ENCODE peak calls at places on chromosomes 6 and 20, in four cellular contexts. J, D, Z and O are unnamed samples.

GRCh38 chr6:150695652-150696051 is 96.0 kb downstream of the PLEKHG1 start:
- DNase-seq in D (no peak), Z (no peak), J (no peak), O (no peak)

GRCh38 chr6:19210849-19211590 is 626.1 kb upstream of the ID4 start:
- DNase-seq in J (peak; percentile 62), D (no peak), Z (peak; percentile 15), O (peak; percentile 75)

GRCh38 chr6:82963527-82963926 is 102.1 kb downstream of the UBE3D start:
- DNase-seq in J (peak; percentile 11), D (no peak), Z (no peak), O (no peak)

GRCh38 chr6:156359912-156360311 is 417.3 kb upstream of the ARID1B start:
- DNase-seq in J (peak; percentile 52), D (no peak), Z (peak; percentile 25), O (peak; percentile 81)

GRCh38 chr20:25039697-25040437 is 18.1 kb downstream of the ACSS1 start:
- DNase-seq in D (peak; percentile 44), J (no peak), Z (no peak), O (no peak)

GRCh38 chr6:7479801-7480266 is 61.6 kb upstream of the DSP start:
- DNase-seq in J (no peak), Z (no peak), D (peak; percentile 55), O (no peak)

GRCh38 chr6:97850458-97851218 is 567.6 kb upstream of the MMS22L start:
- DNase-seq in Z (no peak), J (no peak), D (no peak), O (no peak)

GRCh38 chr6:132357120-132357519 is 44.2 kb downstream of the MOXD1 start:
- DNase-seq in Z (no peak), D (peak; percentile 66), J (no peak), O (no peak)

GRCh38 chr20:46875059-46875458 is 19.6 kb upstream of the EYA2 start:
- DNase-seq in Z (no peak), J (peak; percentile 59), D (no peak), O (no peak)

GRCh38 chr20:49185071-49185757 is 2.9 kb downstream of the STAU1 start:
- DNase-seq in Z (no peak), D (no peak), J (no peak), O (no peak)

GRCh38 chr20:38728237-38728761 is 4.0 kb downstream of the SLC32A1 start:
- DNase-seq in Z (no peak), J (peak; percentile 54), D (no peak), O (peak; percentile 66)
- H3K4ac ChIP-seq in Z (no peak overlapping the region), J (no peak overlapping the region), D (no peak overlapping the region), O (no peak overlapping the region)

GRCh38 chr6:168530653-168531071 is 89.7 kb downstream of the SMOC2 start:
- DNase-seq in D (no peak), Z (no peak), J (no peak), O (no peak)

GRCh38 chr6:168527451-168528210 is 86.6 kb downstream of the SMOC2 start:
- DNase-seq in J (no peak), D (no peak), Z (no peak), O (no peak)

GRCh38 chr6:168529214-168529613 is 88.2 kb downstream of the SMOC2 start:
- DNase-seq in J (no peak), D (no peak), Z (no peak), O (no peak)

GRCh38 chr6:168526841-168527281 is 85.9 kb downstream of the SMOC2 start:
- DNase-seq in J (no peak), Z (no peak), D (no peak), O (no peak)

GRCh38 chr6:168528457-168529095 is 87.6 kb downstream of the SMOC2 start:
- DNase-seq in Z (no peak), D (no peak), J (no peak), O (no peak)
- H4K5ac ChIP-seq in Z (no peak overlapping the region), D (no peak overlapping the region), J (no peak overlapping the region), O (no peak overlapping the region)

DNA sequence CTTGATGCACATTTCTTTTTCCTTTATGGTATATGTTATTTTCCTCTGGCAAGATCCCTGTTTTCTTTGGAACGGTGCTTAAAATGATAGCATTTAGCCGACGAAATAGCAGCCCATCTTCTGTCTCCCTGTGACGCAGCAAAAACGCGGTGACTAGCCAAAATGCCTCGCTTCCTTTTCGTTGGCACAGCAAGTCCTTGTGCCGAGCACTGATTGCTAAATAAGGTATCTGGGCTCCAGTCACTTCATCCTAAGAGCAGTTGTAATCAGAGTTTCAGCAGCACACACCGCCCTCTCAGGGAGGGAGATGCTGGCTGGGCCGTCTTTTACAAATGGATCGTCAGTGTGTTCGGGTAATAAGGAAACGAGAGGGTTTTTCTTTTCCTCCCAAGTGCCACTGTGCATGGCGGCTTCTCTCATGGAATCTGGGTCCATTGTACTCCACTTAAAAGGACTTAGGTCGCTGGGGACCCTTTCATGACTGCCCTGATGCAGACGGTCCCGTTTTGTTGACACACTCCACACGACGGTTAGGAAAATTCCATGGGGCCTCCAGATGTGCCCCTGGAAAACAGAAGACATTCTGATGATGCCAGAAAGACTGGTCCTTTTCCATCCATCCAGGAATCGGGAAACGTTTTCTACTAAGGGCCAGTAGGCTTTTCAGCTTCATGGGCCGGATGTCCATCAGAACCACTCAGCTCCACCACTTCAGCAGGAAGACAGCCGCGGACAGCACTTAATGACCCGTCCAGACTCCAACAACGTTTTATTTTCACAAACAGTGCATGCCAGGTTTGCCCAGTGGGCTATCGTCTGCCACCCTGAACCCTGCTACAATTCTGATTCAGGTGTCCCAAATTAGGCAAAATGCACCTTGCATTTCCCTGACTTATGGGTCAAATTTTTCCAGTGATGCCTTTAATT is 185.5 kb downstream of the CDH4 start:
- DNase-seq in D (peak; percentile 90), Z (no peak), J (peak; percentile 87), O (peak; percentile 59)
- H3K4ac ChIP-seq in D (peak overlapping the region; percentile 74), Z (peak overlapping the region; percentile 98), J (peak overlapping the region; percentile 99), O (peak overlapping the region; percentile 75)

GRCh38 chr20:18390201-18390600 is 76.6 kb downstream of the DZANK1 start:
- DNase-seq in Z (no peak), J (no peak), D (no peak), O (no peak)

GRCh38 chr20:18394363-18394762 is 72.5 kb downstream of the DZANK1 start:
- DNase-seq in D (no peak), Z (no peak), J (peak; percentile 50), O (peak; percentile 64)

GRCh38 chr20:18395544-18395943 is 71.3 kb downstream of the DZANK1 start:
- DNase-seq in D (no peak), J (no peak), Z (no peak), O (no peak)

GRCh38 chr20:18388860-18389259 is 78.0 kb downstream of the DZANK1 start:
- DNase-seq in Z (no peak), D (peak; percentile 77), J (no peak), O (no peak)

GRCh38 chr20:18391686-18392085 is 75.1 kb downstream of the DZANK1 start:
- DNase-seq in J (peak; percentile 65), Z (no peak), D (no peak), O (no peak)
- H4K5ac ChIP-seq in J (no peak overlapping the region), Z (no peak overlapping the region), D (no peak overlapping the region), O (no peak overlapping the region)

GRCh38 chr6:139270249-139270648 is 21.5 kb downstream of the TXLNB start:
- DNase-seq in Z (no peak), J (no peak), D (no peak), O (no peak)

GRCh38 chr6:139265512-139266190 is 26.1 kb downstream of the TXLNB start:
- DNase-seq in J (no peak), Z (no peak), D (no peak), O (no peak)

DNA sequence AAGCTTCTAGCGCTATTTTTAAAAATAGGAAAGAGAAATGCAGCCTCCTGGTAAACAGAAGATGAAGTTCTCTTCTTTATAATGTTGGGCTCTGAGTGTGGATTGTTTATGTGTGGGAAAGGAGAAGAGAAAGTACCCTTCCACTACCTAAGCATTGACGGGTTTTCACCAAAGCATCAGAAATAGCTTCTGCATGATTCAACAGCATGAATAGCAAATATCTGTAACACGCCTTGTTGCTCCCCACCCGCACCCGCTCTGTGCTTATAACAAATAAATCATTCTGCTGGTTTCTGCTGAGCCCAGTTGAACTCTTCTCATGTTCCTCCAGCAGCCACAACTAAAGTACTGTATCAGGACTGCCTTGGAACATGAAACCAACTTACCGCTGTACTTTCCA is 20.7 kb downstream of the TXLNB start:
- DNase-seq in D (peak; percentile 77), J (no peak), Z (no peak), O (no peak)
- H3K4ac ChIP-seq in D (no peak overlapping the region), J (no peak overlapping the region), Z (no peak overlapping the region), O (no peak overlapping the region)

GRCh38 chr6:1613631-1614447 is 4.1 kb downstream of the FOXC1 start:
- DNase-seq in D (peak; percentile 47), Z (no peak), J (peak; percentile 87), O (peak; percentile 78)
- H4K5ac ChIP-seq in D (peak overlapping the region; percentile 40), Z (no peak overlapping the region), J (no peak overlapping the region), O (no peak overlapping the region)